ENCODE peak calls at places on chromosomes 16 and 17, in four cellular contexts. One of them, this sample, is unnamed.

GRCh38 chr16:13426279-13426678 is 493.7 kb upstream of the ERCC4 start:
- DNase-seq in T-helper 2 cell: no peak
- DNase-seq in activated naive CD4-positive, alpha-beta T cell treated with anti-CD3 and anti-CD28 coated beads, Interleukin-2, amount 50 U/mL, for 72 hours: no peak
- DNase-seq in ELF-1: peak; percentile 79
- DNase-seq in this sample: no peak

GRCh38 chr16:89325861-89326471 is 108.5 kb downstream of the ZNF778 start:
- DNase-seq in T-helper 2 cell: no peak
- DNase-seq in activated naive CD4-positive, alpha-beta T cell treated with anti-CD3 and anti-CD28 coated beads, Interleukin-2, amount 50 U/mL, for 72 hours: no peak
- DNase-seq in ELF-1: no peak
- DNase-seq in this sample: peak; percentile 58

GRCh38 chr17:58591455-58591854 is 77.0 kb upstream of the MTMR4 start:
- DNase-seq in T-helper 2 cell: no peak
- DNase-seq in activated naive CD4-positive, alpha-beta T cell treated with anti-CD3 and anti-CD28 coated beads, Interleukin-2, amount 50 U/mL, for 72 hours: no peak
- DNase-seq in ELF-1: no peak
- DNase-seq in this sample: no peak

GRCh38 chr16:71721066-71721740 is 3.3 kb downstream of the PHLPP2 start:
- DNase-seq in T-helper 2 cell: no peak
- DNase-seq in activated naive CD4-positive, alpha-beta T cell treated with anti-CD3 and anti-CD28 coated beads, Interleukin-2, amount 50 U/mL, for 72 hours: no peak
- DNase-seq in ELF-1: no peak
- DNase-seq in this sample: no peak

GRCh38 chr17:34071891-34072420 is 183.1 kb upstream of the CCL2 start:
- DNase-seq in T-helper 2 cell: no peak
- DNase-seq in activated naive CD4-positive, alpha-beta T cell treated with anti-CD3 and anti-CD28 coated beads, Interleukin-2, amount 50 U/mL, for 72 hours: no peak
- DNase-seq in ELF-1: no peak
- DNase-seq in this sample: no peak

GRCh38 chr16:31451681-31452351 is 7.5 kb upstream of the ARMC5 start:
- DNase-seq in T-helper 2 cell: no peak
- DNase-seq in activated naive CD4-positive, alpha-beta T cell treated with anti-CD3 and anti-CD28 coated beads, Interleukin-2, amount 50 U/mL, for 72 hours: no peak
- DNase-seq in ELF-1: peak; percentile 76
- DNase-seq in this sample: no peak

GRCh38 chr16:31697744-31698125 is 170.0 kb downstream of the AHSP start:
- DNase-seq in T-helper 2 cell: no peak
- DNase-seq in activated naive CD4-positive, alpha-beta T cell treated with anti-CD3 and anti-CD28 coated beads, Interleukin-2, amount 50 U/mL, for 72 hours: no peak
- DNase-seq in ELF-1: no peak
- DNase-seq in this sample: no peak

GRCh38 chr16:88078111-88078775 is 127.0 kb downstream of the BANP start:
- DNase-seq in T-helper 2 cell: no peak
- DNase-seq in activated naive CD4-positive, alpha-beta T cell treated with anti-CD3 and anti-CD28 coated beads, Interleukin-2, amount 50 U/mL, for 72 hours: no peak
- DNase-seq in ELF-1: no peak
- DNase-seq in this sample: no peak

GRCh38 chr16:50666658-50667496 is 14.2 kb downstream of the SNX20 start:
- DNase-seq in T-helper 2 cell: no peak
- DNase-seq in activated naive CD4-positive, alpha-beta T cell treated with anti-CD3 and anti-CD28 coated beads, Interleukin-2, amount 50 U/mL, for 72 hours: peak; percentile 41
- DNase-seq in ELF-1: no peak
- DNase-seq in this sample: no peak

GRCh38 chr17:65198653-65199382 is 61.6 kb downstream of the RGS9 start:
- DNase-seq in T-helper 2 cell: peak; percentile 40
- DNase-seq in activated naive CD4-positive, alpha-beta T cell treated with anti-CD3 and anti-CD28 coated beads, Interleukin-2, amount 50 U/mL, for 72 hours: no peak
- DNase-seq in ELF-1: peak; percentile 64
- DNase-seq in this sample: no peak

GRCh38 chr16:67667434-67667816 is 811 bp downstream of the C16orf86 start:
- DNase-seq in T-helper 2 cell: no peak
- DNase-seq in activated naive CD4-positive, alpha-beta T cell treated with anti-CD3 and anti-CD28 coated beads, Interleukin-2, amount 50 U/mL, for 72 hours: no peak
- DNase-seq in ELF-1: no peak
- DNase-seq in this sample: no peak

GRCh38 chr17:8894673-8895578 is 27.5 kb upstream of the PIK3R6 start:
- DNase-seq in T-helper 2 cell: no peak
- DNase-seq in activated naive CD4-positive, alpha-beta T cell treated with anti-CD3 and anti-CD28 coated beads, Interleukin-2, amount 50 U/mL, for 72 hours: no peak
- DNase-seq in ELF-1: peak; percentile 79
- DNase-seq in this sample: no peak

GRCh38 chr17:45291170-45291805 is 25.5 kb downstream of the MAP3K14 start:
- DNase-seq in T-helper 2 cell: no peak
- DNase-seq in activated naive CD4-positive, alpha-beta T cell treated with anti-CD3 and anti-CD28 coated beads, Interleukin-2, amount 50 U/mL, for 72 hours: no peak
- DNase-seq in ELF-1: no peak
- DNase-seq in this sample: no peak

GRCh38 chr16:6482861-6483530 is 849.6 kb upstream of the RBFOX1 start:
- DNase-seq in T-helper 2 cell: no peak
- DNase-seq in activated naive CD4-positive, alpha-beta T cell treated with anti-CD3 and anti-CD28 coated beads, Interleukin-2, amount 50 U/mL, for 72 hours: no peak
- DNase-seq in ELF-1: peak; percentile 16
- DNase-seq in this sample: no peak

GRCh38 chr16:79069118-79069517 is 531.4 kb downstream of the MAF start:
- DNase-seq in T-helper 2 cell: no peak
- DNase-seq in activated naive CD4-positive, alpha-beta T cell treated with anti-CD3 and anti-CD28 coated beads, Interleukin-2, amount 50 U/mL, for 72 hours: no peak
- DNase-seq in ELF-1: no peak
- DNase-seq in this sample: no peak

GRCh38 chr17:46061435-46061834 is 62.4 kb downstream of the STH start:
- DNase-seq in T-helper 2 cell: no peak
- DNase-seq in activated naive CD4-positive, alpha-beta T cell treated with anti-CD3 and anti-CD28 coated beads, Interleukin-2, amount 50 U/mL, for 72 hours: no peak
- DNase-seq in ELF-1: no peak
- DNase-seq in this sample: no peak

GRCh38 chr16:87963400-87963799 is 12.2 kb downstream of the BANP start:
- DNase-seq in T-helper 2 cell: peak; percentile 67
- DNase-seq in activated naive CD4-positive, alpha-beta T cell treated with anti-CD3 and anti-CD28 coated beads, Interleukin-2, amount 50 U/mL, for 72 hours: peak; percentile 58
- DNase-seq in ELF-1: no peak
- DNase-seq in this sample: no peak

GRCh38 chr16:68429081-68429740 is 19.1 kb downstream of the SMPD3 start:
- DNase-seq in T-helper 2 cell: no peak
- DNase-seq in activated naive CD4-positive, alpha-beta T cell treated with anti-CD3 and anti-CD28 coated beads, Interleukin-2, amount 50 U/mL, for 72 hours: no peak
- DNase-seq in ELF-1: no peak
- DNase-seq in this sample: no peak

GRCh38 chr16:4372578-4373355 is 1.1 kb downstream of the VASN start:
- DNase-seq in T-helper 2 cell: no peak
- DNase-seq in activated naive CD4-positive, alpha-beta T cell treated with anti-CD3 and anti-CD28 coated beads, Interleukin-2, amount 50 U/mL, for 72 hours: no peak
- DNase-seq in ELF-1: no peak
- DNase-seq in this sample: peak; percentile 53

GRCh38 chr17:1649844-1650409 is at the start of gene RILP:
- DNase-seq in T-helper 2 cell: no peak
- DNase-seq in activated naive CD4-positive, alpha-beta T cell treated with anti-CD3 and anti-CD28 coated beads, Interleukin-2, amount 50 U/mL, for 72 hours: no peak
- DNase-seq in ELF-1: peak; percentile 74
- DNase-seq in this sample: peak; percentile 95

GRCh38 chr17:78585231-78585630 is 8.0 kb upstream of the DNAH17 start:
- DNase-seq in T-helper 2 cell: no peak
- DNase-seq in activated naive CD4-positive, alpha-beta T cell treated with anti-CD3 and anti-CD28 coated beads, Interleukin-2, amount 50 U/mL, for 72 hours: no peak
- DNase-seq in ELF-1: no peak
- DNase-seq in this sample: no peak

GRCh38 chr17:68033636-68034451 is 1.7 kb upstream of the KPNA2 start:
- DNase-seq in T-helper 2 cell: no peak
- DNase-seq in activated naive CD4-positive, alpha-beta T cell treated with anti-CD3 and anti-CD28 coated beads, Interleukin-2, amount 50 U/mL, for 72 hours: no peak
- DNase-seq in ELF-1: peak; percentile 93
- DNase-seq in this sample: no peak

GRCh38 chr16:84117482-84117843 is 721 bp upstream of the MBTPS1 start:
- DNase-seq in T-helper 2 cell: no peak
- DNase-seq in activated naive CD4-positive, alpha-beta T cell treated with anti-CD3 and anti-CD28 coated beads, Interleukin-2, amount 50 U/mL, for 72 hours: peak; percentile 53
- DNase-seq in ELF-1: peak; percentile 60
- DNase-seq in this sample: no peak

GRCh38 chr17:57862410-57862989 is 12.7 kb upstream of the MRPS23 start:
- DNase-seq in T-helper 2 cell: no peak
- DNase-seq in activated naive CD4-positive, alpha-beta T cell treated with anti-CD3 and anti-CD28 coated beads, Interleukin-2, amount 50 U/mL, for 72 hours: no peak
- DNase-seq in ELF-1: peak; percentile 21
- DNase-seq in this sample: no peak

GRCh38 chr17:40486513-40487370 is 14.7 kb downstream of the TNS4 start:
- DNase-seq in T-helper 2 cell: no peak
- DNase-seq in activated naive CD4-positive, alpha-beta T cell treated with anti-CD3 and anti-CD28 coated beads, Interleukin-2, amount 50 U/mL, for 72 hours: no peak
- DNase-seq in ELF-1: no peak
- DNase-seq in this sample: no peak

This sample was measured in pancreas.